ENCODE peak calls at places on chromosomes 4 and X, in four cellular contexts. P is left ventricle myocardium inferior, O is type B pancreatic cell, W is ovary. H is an unnamed sample.

GRCh38 chr4:95508421-95508820 is 40.4 kb downstream of the UNC5C start:
- DNase-seq in P (no peak), O (no peak), W (no peak), H (no peak)

GRCh38 chr4:74675673-74676279 is 118.5 kb downstream of the BTC start:
- DNase-seq in P (no peak), O (no peak), W (no peak), H (no peak)

GRCh38 chrX:39445336-39445735 is 644.1 kb downstream of the MID1IP1 start:
- DNase-seq in P (no peak), O (no peak), W (no peak), H (no peak)

GRCh38 chrX:7120578-7121219 is 26.8 kb upstream of the STS start:
- DNase-seq in P (no peak), O (no peak), W (no peak), H (no peak)

GRCh38 chrX:78754917-78755316 is 7.4 kb downstream of the LPAR4 start:
- DNase-seq in P (no peak), O (no peak), W (no peak), H (no peak)

GRCh38 chrX:17497193-17497592 is 122.2 kb downstream of the NHS start:
- DNase-seq in P (no peak), O (no peak), W (no peak), H (no peak)

GRCh38 chr4:91222019-91222418 is 1081.7 kb upstream of the GRID2 start:
- DNase-seq in P (no peak), O (no peak), W (no peak), H (no peak)

GRCh38 chr4:35087216-35087615 is 1157.1 kb downstream of the ARAP2 start:
- DNase-seq in P (no peak), O (no peak), W (no peak), H (no peak)

GRCh38 chrX:104166735-104167436 is 633 bp downstream of the FAM199X start:
- DNase-seq in P (peak; percentile 19), O (no peak), W (no peak), H (no peak)

GRCh38 chr4:119580293-119580692 is 48.3 kb downstream of the PDE5A start:
- DNase-seq in P (no peak), O (no peak), W (no peak), H (no peak)

GRCh38 chr4:151228196-151229119 is 48.5 kb upstream of the PRSS48 start:
- DNase-seq in P (no peak), O (no peak), W (no peak), H (no peak)

GRCh38 chr4:173231916-173232315 is 63.3 kb downstream of the GALNT7 start:
- DNase-seq in P (no peak), O (no peak), W (no peak), H (no peak)

GRCh38 chr4:8233672-8234484 is 34.8 kb downstream of the SH3TC1 start:
- DNase-seq in P (no peak), O (no peak), W (no peak), H (no peak)

GRCh38 chrX:5080812-5081211 is 1147.9 kb downstream of the NLGN4X start:
- DNase-seq in P (no peak), O (no peak), W (no peak), H (no peak)

GRCh38 chrX:357693-358471 is 28.8 kb downstream of the PPP2R3B start:
- DNase-seq in P (peak; percentile 13), O (no peak), W (no peak), H (no peak)

GRCh38 chr4:3563403-3563802 is 31.2 kb upstream of the LRPAP1 start:
- DNase-seq in P (no peak), O (no peak), W (no peak), H (no peak)

DNA sequence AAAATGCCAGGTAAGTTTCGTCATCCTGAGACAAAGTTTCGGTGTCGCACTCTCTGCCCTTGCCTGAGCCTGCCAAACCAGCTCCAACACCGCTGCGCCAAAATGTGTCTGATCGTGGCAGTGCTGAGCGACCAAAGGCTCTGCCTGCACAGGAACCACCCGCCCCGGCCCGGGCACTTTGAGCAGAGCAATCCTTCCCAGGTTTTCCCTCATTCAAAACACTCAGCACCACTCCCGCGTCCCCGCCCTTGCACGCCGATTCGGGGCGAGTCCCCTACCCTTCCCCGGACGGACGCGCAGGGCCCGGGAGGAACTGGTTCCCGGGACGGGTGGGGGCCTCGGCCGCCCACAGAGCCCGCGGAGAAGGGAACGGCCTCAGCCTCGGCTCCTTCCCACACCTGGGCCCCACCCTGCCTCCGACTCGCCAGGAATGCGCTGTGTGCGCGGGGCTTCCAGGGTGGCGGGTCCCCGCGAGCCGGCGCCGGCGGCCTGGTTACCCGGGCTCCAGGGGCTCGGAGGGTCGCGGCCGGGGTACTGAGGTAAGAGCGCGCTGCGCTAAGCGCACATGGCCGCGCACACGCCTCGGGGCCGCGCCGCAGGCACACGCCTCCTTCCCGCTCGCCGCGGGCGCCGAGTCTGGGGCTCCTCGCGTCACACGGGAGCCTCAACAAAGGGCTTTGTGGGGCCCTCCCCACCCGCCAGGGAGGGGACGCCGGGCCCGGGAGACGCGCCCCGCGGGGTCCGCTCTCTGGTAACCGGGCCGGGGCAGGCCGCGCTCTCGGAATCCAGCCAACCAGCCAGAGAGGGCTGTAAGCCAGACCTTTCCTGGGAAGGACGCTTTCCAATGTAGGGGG is at the start of gene C4orf36:
- DNase-seq in P (peak; percentile 50), O (peak; percentile 90), W (peak; percentile 60), H (no peak)
- TF ChIP-seq CTCF in P (no peak), O (peak; percentile 37), W (no peak), H (no peak)

GRCh38 chr4:13555325-13555724 is 11.0 kb upstream of the NKX3-2 start:
- DNase-seq in P (no peak), O (no peak), W (no peak), H (no peak)
- TF ChIP-seq CTCF in P (no peak), O (no peak), W (no peak), H (no peak)

DNA sequence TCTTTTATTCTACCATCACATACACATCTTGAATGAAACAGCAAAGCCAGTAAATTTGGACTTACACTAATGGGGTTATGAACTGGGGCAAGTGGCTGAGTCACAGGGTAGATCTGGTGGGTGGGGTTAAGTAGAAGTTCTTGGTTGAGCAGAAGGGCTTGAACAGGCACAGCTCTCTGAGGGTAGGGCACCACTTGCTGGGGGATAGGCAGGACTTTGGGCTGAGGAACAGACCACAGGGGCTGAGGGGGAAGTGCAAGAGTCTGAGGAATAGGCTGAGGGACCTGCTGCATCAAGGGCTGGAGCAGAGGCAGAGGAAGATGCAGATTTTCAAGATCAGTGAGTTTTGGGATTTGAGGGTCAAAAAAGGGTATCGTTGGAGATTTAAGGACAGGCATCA is 8.3 kb downstream of the CSN2 start:
- DNase-seq in P (no peak), O (no peak), W (no peak), H (no peak)
- TF ChIP-seq CTCF in P (no peak), O (no peak), W (no peak), H (no peak)

GRCh38 chrX:71911731-71912050 is 1.0 kb downstream of the NHSL2 start:
- DNase-seq in P (no peak), O (no peak), W (no peak), H (no peak)
- TF ChIP-seq CTCF in P (no peak), O (no peak), W (no peak), H (no peak)

GRCh38 chr4:53508446-53508845 is 82.8 kb downstream of the LNX1 start:
- DNase-seq in P (no peak), O (no peak), W (no peak), H (no peak)

GRCh38 chr4:53510316-53510715 is 81.0 kb downstream of the LNX1 start:
- DNase-seq in P (no peak), O (no peak), W (no peak), H (no peak)

GRCh38 chr4:53507671-53508286 is 83.5 kb downstream of the LNX1 start:
- DNase-seq in P (peak; percentile 78), O (no peak), W (no peak), H (no peak)

GRCh38 chr4:53507058-53507457 is 84.2 kb downstream of the LNX1 start:
- DNase-seq in P (no peak), O (no peak), W (no peak), H (no peak)

GRCh38 chr4:53505947-53506346 is 85.3 kb downstream of the LNX1 start:
- DNase-seq in P (no peak), O (no peak), W (no peak), H (no peak)
- TF ChIP-seq CTCF in P (peak; percentile 16), O (no peak), W (no peak), H (peak; percentile 36)

GRCh38 chrX:84189125-84189524 is 1.1 kb upstream of the RPS6KA6 start:
- DNase-seq in P (no peak), O (no peak), W (no peak), H (no peak)

GRCh38 chrX:84188320-84188834 is 378 bp upstream of the RPS6KA6 start:
- DNase-seq in P (peak; percentile 14), O (peak; percentile 66), W (peak; percentile 65), H (no peak)

GRCh38 chrX:84182521-84182920 is 5.5 kb downstream of the RPS6KA6 start:
- DNase-seq in P (no peak), O (no peak), W (no peak), H (no peak)

GRCh38 chrX:84187501-84188319 is at the start of gene RPS6KA6:
- DNase-seq in P (peak; percentile 14), O (peak; percentile 70), W (peak; percentile 30), H (peak; percentile 84)

DNA sequence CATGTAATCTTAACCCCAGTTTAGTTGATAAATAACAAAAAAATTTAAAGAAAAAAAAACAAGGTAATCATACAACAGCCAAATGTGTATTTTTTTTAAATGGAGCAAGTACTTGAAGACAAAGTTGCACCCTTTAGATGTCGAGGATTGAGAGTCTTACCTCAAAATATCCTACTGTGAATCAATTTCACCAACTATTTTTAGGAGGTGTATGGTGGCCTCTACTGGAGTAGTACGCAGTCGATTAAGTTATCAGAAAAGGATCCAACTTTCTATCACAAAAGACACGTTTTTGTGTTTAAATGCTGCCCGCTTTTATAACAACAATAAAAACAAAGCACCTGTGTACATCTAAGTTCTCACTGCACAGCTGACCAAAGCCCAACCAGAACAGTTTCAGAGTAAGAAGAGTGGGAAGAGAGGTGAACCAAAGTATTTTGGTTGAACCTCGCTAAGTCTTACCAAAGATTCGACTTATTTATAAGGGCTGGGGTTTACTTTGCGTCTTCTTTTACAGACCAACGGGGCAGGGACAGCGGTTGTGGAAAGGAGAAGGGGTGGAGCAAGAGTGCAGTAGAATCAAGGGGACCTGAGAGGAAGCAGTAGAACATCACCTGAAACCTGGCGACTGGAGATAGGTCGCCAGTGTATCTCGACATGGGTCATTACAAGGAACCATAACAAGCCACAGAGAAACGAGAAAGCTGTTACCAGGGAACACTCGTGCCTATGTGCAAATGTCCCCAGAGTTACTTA is 1.2 kb downstream of the RPS6KA6 start:
- DNase-seq in P (no peak), O (no peak), W (no peak), H (no peak)
- TF ChIP-seq CTCF in P (no peak), O (no peak), W (no peak), H (no peak)

H was measured in osteocyte.